ENCODE peak calls at places on chromosomes 7 and 10, in nine cellular contexts. P, U, Q, V, Y, N, G, L and X are unnamed samples.

GRCh38 chr7:46279290-46279689 is 358.2 kb upstream of the IGFBP3 start:
- DNase-seq in P (no peak), U (no peak), Q (peak), V (no peak), Y (no peak), N (no peak), G (no peak), L (no peak), X (no peak)

GRCh38 chr7:94449151-94449725 is 54.5 kb downstream of the COL1A2 start:
- DNase-seq in P (no peak), U (peak), Q (no peak), V (no peak), Y (no peak), N (peak), G (no peak), L (no peak), X (peak)

GRCh38 chr10:78255796-78256638 is 222.4 kb downstream of the RPS24 start:
- DNase-seq in P (no peak), U (peak), Q (peak), V (peak), Y (peak), N (peak), G (peak), L (no peak), X (peak)

GRCh38 chr10:102782698-102783540 is 39.2 kb downstream of the WBP1L start:
- DNase-seq in P (peak), U (peak), Q (no peak), V (peak), Y (no peak), N (peak), G (peak), L (peak), X (peak)

GRCh38 chr10:81873932-81874816 is 820 bp upstream of the NRG3 start:
- DNase-seq in P (no peak), U (no peak), Q (no peak), V (peak), Y (no peak), N (peak), G (peak), L (peak), X (peak)

GRCh38 chr7:70694357-70694908 is 437.5 kb upstream of the GALNT17 start:
- DNase-seq in P (peak), U (peak), Q (no peak), V (peak), Y (no peak), N (peak), G (peak), L (peak), X (peak)

GRCh38 chr10:13272164-13272571 is 27.7 kb downstream of the PHYH start:
- DNase-seq in P (peak), U (peak), Q (no peak), V (peak), Y (no peak), N (peak), G (no peak), L (peak), X (peak)

GRCh38 chr7:57415326-57415725 is 34.7 kb upstream of the ZNF716 start:
- DNase-seq in P (no peak), U (no peak), Q (no peak), V (no peak), Y (no peak), N (no peak), G (no peak), L (no peak), X (no peak)

DNA sequence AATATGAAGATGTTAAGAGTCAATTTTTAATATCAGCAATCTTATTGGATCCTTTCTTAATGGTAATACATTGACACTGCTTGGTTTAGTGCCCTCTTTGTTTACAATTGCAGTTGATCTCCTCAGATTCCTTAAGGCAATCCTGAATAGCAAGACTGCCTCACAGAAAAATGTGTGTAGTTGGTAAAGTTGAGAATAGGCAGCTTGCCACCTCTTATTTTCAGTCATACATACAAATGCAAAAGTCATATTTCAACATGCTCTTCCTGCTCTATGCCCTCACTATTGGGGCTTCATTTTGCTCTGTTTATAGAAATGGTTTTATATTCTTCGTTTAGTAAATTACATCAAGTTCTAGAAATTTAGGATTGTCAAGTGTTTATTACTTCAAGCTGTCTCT is 661.1 kb upstream of the ANKRD30A start:
- DNase-seq in P (no peak), U (no peak), Q (no peak), V (no peak), Y (no peak), N (no peak), G (no peak), L (no peak), X (no peak)
- TF ChIP-seq CTCF in P (no peak), U (no peak), Q (no peak), V (no peak), Y (no peak), N (no peak), G (no peak), L (no peak), X (no peak)

GRCh38 chr7:90625562-90625961 is 29.4 kb downstream of the CDK14 start:
- DNase-seq in P (peak), U (peak), Q (no peak), V (peak), Y (peak), N (peak), G (peak), L (peak), X (peak)
- H3K4me3 ChIP-seq in P (peak), U (peak), Q (no peak), V (no peak), Y (no peak), N (no peak), G (peak), L (no peak), X (peak)

GRCh38 chr7:87627634-87627994 is 584 bp upstream of the RUNDC3B start:
- DNase-seq in P (peak), U (no peak), Q (no peak), V (peak), Y (no peak), N (peak), G (no peak), L (no peak), X (no peak)

GRCh38 chr7:87625101-87625500 is 3.1 kb upstream of the RUNDC3B start:
- DNase-seq in P (no peak), U (no peak), Q (no peak), V (no peak), Y (no peak), N (no peak), G (no peak), L (no peak), X (no peak)

GRCh38 chr7:87628780-87629569 is 777 bp downstream of the RUNDC3B start:
- DNase-seq in P (peak), U (no peak), Q (no peak), V (peak), Y (no peak), N (peak), G (no peak), L (no peak), X (no peak)

GRCh38 chr7:87624628-87625027 is 3.6 kb upstream of the RUNDC3B start:
- DNase-seq in P (no peak), U (no peak), Q (no peak), V (no peak), Y (no peak), N (no peak), G (no peak), L (no peak), X (no peak)
- TF ChIP-seq CTCF in P (no peak), U (no peak), Q (no peak), V (no peak), Y (no peak), N (no peak), G (no peak), L (peak), X (no peak)

DNA sequence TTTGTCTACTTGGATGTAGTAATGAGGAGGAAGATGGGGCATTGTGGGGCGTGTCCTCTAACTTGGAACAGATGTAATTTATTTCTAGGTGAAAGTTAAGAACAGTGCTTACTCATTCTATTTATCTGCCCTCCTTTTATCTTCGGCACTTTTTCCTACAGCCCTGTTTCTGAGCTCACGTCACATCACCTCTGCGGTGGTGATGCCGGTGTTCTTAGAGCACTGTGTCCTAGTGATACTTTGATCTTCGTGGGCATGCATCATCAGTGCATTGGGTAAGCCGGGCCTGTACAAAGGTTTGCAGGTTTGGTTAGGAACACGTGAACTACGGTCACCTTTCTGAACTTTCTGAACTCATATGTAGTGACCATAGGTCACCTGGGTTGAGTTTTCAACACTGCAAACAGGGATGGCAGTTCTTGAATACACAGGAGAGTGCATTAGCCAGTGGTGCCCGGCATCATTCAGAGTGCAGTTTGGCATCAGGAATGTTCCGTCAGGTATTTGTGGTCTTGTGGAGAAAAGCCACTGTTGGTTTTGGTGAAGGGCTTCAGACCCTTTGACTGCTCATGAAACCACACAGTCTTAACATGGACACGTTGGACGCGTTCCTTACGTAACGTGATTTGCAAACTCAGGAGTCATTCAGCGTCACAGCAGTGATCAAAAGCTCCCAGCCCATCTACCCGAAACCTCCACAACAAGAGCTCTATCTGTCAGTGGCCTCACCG is 5.6 kb downstream of the POR start:
- DNase-seq in P (no peak), U (peak), Q (no peak), V (peak), Y (no peak), N (no peak), G (no peak), L (no peak), X (peak)
- H3K4me3 ChIP-seq in P (no peak), U (no peak), Q (no peak), V (no peak), Y (no peak), N (no peak), G (no peak), L (no peak), X (no peak)

GRCh38 chr7:114422478-114423217 is 8.0 kb downstream of the FOXP2 start:
- DNase-seq in P (no peak), U (peak), Q (no peak), V (no peak), Y (no peak), N (no peak), G (no peak), L (no peak), X (no peak)

GRCh38 chr7:114428211-114428610 is 13.6 kb downstream of the FOXP2 start:
- DNase-seq in P (no peak), U (no peak), Q (no peak), V (no peak), Y (no peak), N (no peak), G (no peak), L (no peak), X (no peak)

GRCh38 chr7:114423218-114423496 is 8.5 kb downstream of the FOXP2 start:
- DNase-seq in P (no peak), U (no peak), Q (no peak), V (no peak), Y (no peak), N (no peak), G (no peak), L (no peak), X (no peak)

GRCh38 chr7:114426380-114426779 is 11.8 kb downstream of the FOXP2 start:
- DNase-seq in P (no peak), U (no peak), Q (no peak), V (no peak), Y (no peak), N (no peak), G (no peak), L (no peak), X (no peak)

GRCh38 chr7:114426824-114427223 is 12.2 kb downstream of the FOXP2 start:
- DNase-seq in P (no peak), U (peak), Q (no peak), V (no peak), Y (no peak), N (peak), G (peak), L (no peak), X (peak)
- TF ChIP-seq CTCF in P (peak), U (peak), Q (peak), V (peak), Y (peak), N (peak), G (peak), L (peak), X (no peak)

DNA sequence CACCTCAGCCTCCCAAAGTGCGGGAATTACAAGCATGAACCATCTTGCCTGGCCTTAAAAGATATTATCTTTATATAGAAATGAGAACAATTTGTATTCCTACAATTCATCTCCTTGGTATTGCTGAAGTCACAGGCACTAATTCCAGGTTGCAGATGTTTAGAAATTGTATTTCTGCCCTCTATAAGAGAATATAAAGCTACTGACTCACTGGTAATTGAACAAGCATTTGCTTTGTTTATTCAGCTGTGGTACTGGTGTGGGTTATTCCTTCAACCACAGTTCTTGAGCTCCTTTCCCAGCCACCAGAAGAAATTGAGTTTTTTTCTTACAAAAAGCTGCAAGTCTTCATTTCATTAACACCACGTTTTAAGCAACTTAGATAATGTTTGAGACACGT is 29.0 kb upstream of the MPP7 start:
- DNase-seq in P (no peak), U (peak), Q (peak), V (no peak), Y (no peak), N (peak), G (peak), L (no peak), X (peak)
- H3K4me3 ChIP-seq in P (no peak), U (no peak), Q (no peak), V (no peak), Y (no peak), N (no peak), G (no peak), L (no peak), X (no peak)

GRCh38 chr7:117124585-117125220 is 171.4 kb downstream of the ST7 start:
- DNase-seq in P (peak), U (peak), Q (peak), V (peak), Y (peak), N (peak), G (peak), L (peak), X (peak)

GRCh38 chr7:117122536-117122935 is 169.2 kb downstream of the ST7 start:
- DNase-seq in P (no peak), U (no peak), Q (no peak), V (no peak), Y (no peak), N (no peak), G (no peak), L (no peak), X (no peak)

GRCh38 chr7:117126631-117127030 is 173.3 kb downstream of the ST7 start:
- DNase-seq in P (no peak), U (peak), Q (no peak), V (no peak), Y (no peak), N (no peak), G (no peak), L (no peak), X (no peak)

GRCh38 chr7:117119192-117119924 is 166.1 kb downstream of the ST7 start:
- DNase-seq in P (peak), U (peak), Q (no peak), V (peak), Y (peak), N (peak), G (peak), L (peak), X (peak)

DNA sequence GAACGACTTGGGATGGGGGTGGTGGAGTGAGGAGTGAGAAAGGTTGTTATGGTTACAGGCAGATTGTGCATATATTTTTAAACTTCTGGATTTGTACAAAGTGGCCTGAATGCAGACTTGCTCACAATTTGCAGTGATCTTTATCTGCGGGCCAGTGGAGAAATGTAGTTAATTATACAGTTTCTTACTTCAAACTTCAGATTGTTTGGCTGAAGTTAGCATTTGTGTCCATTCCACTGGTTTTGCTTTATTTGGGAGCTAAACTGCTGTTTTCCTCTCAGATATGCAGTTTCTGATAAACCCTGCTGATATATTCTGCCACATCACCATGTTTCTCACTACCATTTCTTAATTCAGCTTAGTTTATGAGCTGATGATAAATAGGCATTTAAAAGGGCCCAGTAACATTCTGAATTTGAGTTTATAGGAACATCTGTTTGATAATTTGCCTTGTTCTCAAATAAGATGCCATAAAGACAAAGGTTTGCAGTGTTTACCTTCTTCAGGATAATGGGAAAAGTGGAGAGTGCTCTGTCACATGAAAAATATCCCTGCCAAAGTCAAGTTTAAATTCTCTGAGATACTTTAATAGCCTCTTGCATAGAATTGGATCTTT is 170.1 kb downstream of the ST7 start:
- DNase-seq in P (no peak), U (no peak), Q (no peak), V (no peak), Y (no peak), N (no peak), G (no peak), L (no peak), X (no peak)
- TF ChIP-seq CTCF in P (no peak), U (no peak), Q (no peak), V (no peak), Y (no peak), N (no peak), G (no peak), L (no peak), X (no peak)

GRCh38 chr10:3472705-3473078 is 300.1 kb upstream of the PITRM1 start:
- DNase-seq in P (no peak), U (peak), Q (no peak), V (no peak), Y (no peak), N (peak), G (no peak), L (no peak), X (peak)
- H3K4me3 ChIP-seq in P (peak), U (no peak), Q (no peak), V (peak), Y (no peak), N (no peak), G (no peak), L (peak), X (no peak)